ENCODE peak calls at places on chromosomes 12 and 14, in nine cellular contexts. One of them, this sample, is unnamed.

GRCh38 chr12:116210131-116210530 is 67.4 kb downstream of the MED13L start:
- DNase-seq in kidney tubule cell: no peak
- DNase-seq in HTR-8/SVneo: no peak
- DNase-seq in HCEC 1CT: no peak
- DNase-seq in IMR-90: peak; percentile 42
- DNase-seq in non-pigmented ciliary epithelial cell: peak; percentile 30
- DNase-seq in activated CD4-positive, alpha-beta T cell treated with anti-CD3 and anti-CD28 coated beads, Interleukin-2, amount 10 ng/mL, durations not matched to agents 7 days and 5 days: no peak
- DNase-seq in testis: no peak
- DNase-seq in LHCN-M2: no peak
- DNase-seq in this sample: no peak

GRCh38 chr14:90968025-90968424 is 92.4 kb downstream of the RPS6KA5 start:
- DNase-seq in testis: no peak
- DNase-seq in kidney tubule cell: no peak
- DNase-seq in IMR-90: no peak
- DNase-seq in LHCN-M2: peak; percentile 16
- DNase-seq in HCEC 1CT: peak; percentile 11
- DNase-seq in non-pigmented ciliary epithelial cell: no peak
- DNase-seq in activated CD4-positive, alpha-beta T cell treated with anti-CD3 and anti-CD28 coated beads, Interleukin-2, amount 10 ng/mL, durations not matched to agents 7 days and 5 days: no peak
- DNase-seq in HTR-8/SVneo: no peak
- DNase-seq in this sample: no peak

GRCh38 chr12:52969828-52970569 is 21.1 kb downstream of the KRT18 start:
- DNase-seq in HTR-8/SVneo: peak; percentile 52
- DNase-seq in LHCN-M2: no peak
- DNase-seq in kidney tubule cell: no peak
- DNase-seq in testis: no peak
- DNase-seq in IMR-90: no peak
- DNase-seq in non-pigmented ciliary epithelial cell: no peak
- DNase-seq in HCEC 1CT: no peak
- DNase-seq in activated CD4-positive, alpha-beta T cell treated with anti-CD3 and anti-CD28 coated beads, Interleukin-2, amount 10 ng/mL, durations not matched to agents 7 days and 5 days: no peak
- DNase-seq in this sample: peak; percentile 87

GRCh38 chr12:99380701-99381100 is 266.9 kb upstream of the GARIN6 start:
- DNase-seq in LHCN-M2: no peak
- DNase-seq in IMR-90: no peak
- DNase-seq in kidney tubule cell: no peak
- DNase-seq in HCEC 1CT: no peak
- DNase-seq in non-pigmented ciliary epithelial cell: no peak
- DNase-seq in HTR-8/SVneo: no peak
- DNase-seq in activated CD4-positive, alpha-beta T cell treated with anti-CD3 and anti-CD28 coated beads, Interleukin-2, amount 10 ng/mL, durations not matched to agents 7 days and 5 days: no peak
- DNase-seq in testis: no peak
- DNase-seq in this sample: no peak

GRCh38 chr14:34363733-34364134 is 98.3 kb downstream of the SPTSSA start:
- DNase-seq in activated CD4-positive, alpha-beta T cell treated with anti-CD3 and anti-CD28 coated beads, Interleukin-2, amount 10 ng/mL, durations not matched to agents 7 days and 5 days: no peak
- DNase-seq in non-pigmented ciliary epithelial cell: no peak
- DNase-seq in HTR-8/SVneo: no peak
- DNase-seq in kidney tubule cell: no peak
- DNase-seq in LHCN-M2: no peak
- DNase-seq in HCEC 1CT: no peak
- DNase-seq in IMR-90: no peak
- DNase-seq in testis: no peak
- DNase-seq in this sample: no peak

GRCh38 chr12:43579240-43579639 is 27.2 kb upstream of the ADAMTS20 start:
- DNase-seq in activated CD4-positive, alpha-beta T cell treated with anti-CD3 and anti-CD28 coated beads, Interleukin-2, amount 10 ng/mL, durations not matched to agents 7 days and 5 days: no peak
- DNase-seq in non-pigmented ciliary epithelial cell: no peak
- DNase-seq in LHCN-M2: peak; percentile 45
- DNase-seq in kidney tubule cell: no peak
- DNase-seq in HTR-8/SVneo: no peak
- DNase-seq in testis: no peak
- DNase-seq in HCEC 1CT: no peak
- DNase-seq in IMR-90: no peak
- DNase-seq in this sample: no peak

GRCh38 chr12:100794441-100795192 is at the start of gene ANO4:
- DNase-seq in testis: no peak
- DNase-seq in HTR-8/SVneo: no peak
- DNase-seq in IMR-90: peak; percentile 29
- DNase-seq in LHCN-M2: no peak
- DNase-seq in HCEC 1CT: no peak
- DNase-seq in non-pigmented ciliary epithelial cell: no peak
- DNase-seq in kidney tubule cell: no peak
- DNase-seq in activated CD4-positive, alpha-beta T cell treated with anti-CD3 and anti-CD28 coated beads, Interleukin-2, amount 10 ng/mL, durations not matched to agents 7 days and 5 days: no peak
- DNase-seq in this sample: peak; percentile 52

GRCh38 chr14:80933282-80933681 is 8.3 kb downstream of the CEP128 start:
- DNase-seq in non-pigmented ciliary epithelial cell: no peak
- DNase-seq in testis: no peak
- DNase-seq in HCEC 1CT: no peak
- DNase-seq in kidney tubule cell: no peak
- DNase-seq in LHCN-M2: no peak
- DNase-seq in HTR-8/SVneo: no peak
- DNase-seq in IMR-90: no peak
- DNase-seq in activated CD4-positive, alpha-beta T cell treated with anti-CD3 and anti-CD28 coated beads, Interleukin-2, amount 10 ng/mL, durations not matched to agents 7 days and 5 days: no peak
- DNase-seq in this sample: no peak

GRCh38 chr14:103512701-103513611 is 9.7 kb downstream of the CKB start:
- DNase-seq in IMR-90: peak; percentile 80
- DNase-seq in LHCN-M2: peak; percentile 74
- DNase-seq in testis: peak; percentile 87
- DNase-seq in HCEC 1CT: no peak
- DNase-seq in non-pigmented ciliary epithelial cell: peak; percentile 18
- DNase-seq in activated CD4-positive, alpha-beta T cell treated with anti-CD3 and anti-CD28 coated beads, Interleukin-2, amount 10 ng/mL, durations not matched to agents 7 days and 5 days: no peak
- DNase-seq in kidney tubule cell: peak; percentile 88
- DNase-seq in HTR-8/SVneo: no peak
- DNase-seq in this sample: peak; percentile 98

GRCh38 chr12:3533703-3534386 is 42.8 kb downstream of the PRMT8 start:
- DNase-seq in HCEC 1CT: peak; percentile 43
- DNase-seq in non-pigmented ciliary epithelial cell: no peak
- DNase-seq in testis: peak; percentile 82
- DNase-seq in IMR-90: no peak
- DNase-seq in LHCN-M2: peak; percentile 13
- DNase-seq in activated CD4-positive, alpha-beta T cell treated with anti-CD3 and anti-CD28 coated beads, Interleukin-2, amount 10 ng/mL, durations not matched to agents 7 days and 5 days: no peak
- DNase-seq in kidney tubule cell: peak; percentile 27
- DNase-seq in HTR-8/SVneo: no peak
- DNase-seq in this sample: peak; percentile 97

GRCh38 chr12:116650585-116650984 is 87.3 kb downstream of the SPRING1 start:
- DNase-seq in non-pigmented ciliary epithelial cell: no peak
- DNase-seq in HTR-8/SVneo: no peak
- DNase-seq in IMR-90: no peak
- DNase-seq in LHCN-M2: no peak
- DNase-seq in HCEC 1CT: no peak
- DNase-seq in activated CD4-positive, alpha-beta T cell treated with anti-CD3 and anti-CD28 coated beads, Interleukin-2, amount 10 ng/mL, durations not matched to agents 7 days and 5 days: no peak
- DNase-seq in testis: no peak
- DNase-seq in kidney tubule cell: no peak
- DNase-seq in this sample: no peak

GRCh38 chr12:1606021-1606622 is 11.7 kb upstream of the FBXL14 start:
- DNase-seq in kidney tubule cell: peak; percentile 93
- DNase-seq in activated CD4-positive, alpha-beta T cell treated with anti-CD3 and anti-CD28 coated beads, Interleukin-2, amount 10 ng/mL, durations not matched to agents 7 days and 5 days: peak; percentile 14
- DNase-seq in IMR-90: peak; percentile 84
- DNase-seq in HCEC 1CT: peak; percentile 92
- DNase-seq in HTR-8/SVneo: peak; percentile 92
- DNase-seq in LHCN-M2: peak; percentile 79
- DNase-seq in testis: peak; percentile 86
- DNase-seq in non-pigmented ciliary epithelial cell: no peak
- DNase-seq in this sample: peak; percentile 75

GRCh38 chr14:33617154-33617553 is 333.7 kb downstream of the EGLN3 start:
- DNase-seq in testis: no peak
- DNase-seq in HCEC 1CT: no peak
- DNase-seq in HTR-8/SVneo: peak; percentile 13
- DNase-seq in LHCN-M2: peak; percentile 69
- DNase-seq in IMR-90: peak; percentile 28
- DNase-seq in kidney tubule cell: peak; percentile 75
- DNase-seq in activated CD4-positive, alpha-beta T cell treated with anti-CD3 and anti-CD28 coated beads, Interleukin-2, amount 10 ng/mL, durations not matched to agents 7 days and 5 days: no peak
- DNase-seq in non-pigmented ciliary epithelial cell: peak; percentile 62
- DNase-seq in this sample: peak; percentile 55

GRCh38 chr14:91127924-91128323 is 14.1 kb downstream of the DGLUCY start:
- DNase-seq in LHCN-M2: no peak
- DNase-seq in HTR-8/SVneo: no peak
- DNase-seq in kidney tubule cell: no peak
- DNase-seq in IMR-90: no peak
- DNase-seq in HCEC 1CT: no peak
- DNase-seq in testis: no peak
- DNase-seq in activated CD4-positive, alpha-beta T cell treated with anti-CD3 and anti-CD28 coated beads, Interleukin-2, amount 10 ng/mL, durations not matched to agents 7 days and 5 days: no peak
- DNase-seq in non-pigmented ciliary epithelial cell: no peak
- DNase-seq in this sample: no peak

GRCh38 chr12:88325076-88325827 is 183.1 kb downstream of the TMTC3 start:
- DNase-seq in IMR-90: peak; percentile 98
- DNase-seq in kidney tubule cell: peak; percentile 96
- DNase-seq in LHCN-M2: peak; percentile 96
- DNase-seq in HTR-8/SVneo: peak; percentile 23
- DNase-seq in activated CD4-positive, alpha-beta T cell treated with anti-CD3 and anti-CD28 coated beads, Interleukin-2, amount 10 ng/mL, durations not matched to agents 7 days and 5 days: no peak
- DNase-seq in HCEC 1CT: peak; percentile 96
- DNase-seq in non-pigmented ciliary epithelial cell: peak; percentile 86
- DNase-seq in testis: no peak
- DNase-seq in this sample: no peak

GRCh38 chr14:52103416-52103815 is 34.6 kb upstream of the NID2 start:
- DNase-seq in HCEC 1CT: no peak
- DNase-seq in HTR-8/SVneo: no peak
- DNase-seq in kidney tubule cell: no peak
- DNase-seq in activated CD4-positive, alpha-beta T cell treated with anti-CD3 and anti-CD28 coated beads, Interleukin-2, amount 10 ng/mL, durations not matched to agents 7 days and 5 days: no peak
- DNase-seq in testis: no peak
- DNase-seq in non-pigmented ciliary epithelial cell: no peak
- DNase-seq in IMR-90: no peak
- DNase-seq in LHCN-M2: no peak
- DNase-seq in this sample: no peak

GRCh38 chr12:11793896-11794295 is 144.4 kb downstream of the ETV6 start:
- DNase-seq in testis: no peak
- DNase-seq in IMR-90: peak; percentile 54
- DNase-seq in non-pigmented ciliary epithelial cell: no peak
- DNase-seq in HTR-8/SVneo: no peak
- DNase-seq in HCEC 1CT: no peak
- DNase-seq in activated CD4-positive, alpha-beta T cell treated with anti-CD3 and anti-CD28 coated beads, Interleukin-2, amount 10 ng/mL, durations not matched to agents 7 days and 5 days: no peak
- DNase-seq in kidney tubule cell: no peak
- DNase-seq in LHCN-M2: no peak
- DNase-seq in this sample: no peak

GRCh38 chr12:19712041-19712440 is 272.7 kb downstream of the AEBP2 start:
- DNase-seq in activated CD4-positive, alpha-beta T cell treated with anti-CD3 and anti-CD28 coated beads, Interleukin-2, amount 10 ng/mL, durations not matched to agents 7 days and 5 days: no peak
- DNase-seq in HTR-8/SVneo: peak; percentile 5
- DNase-seq in non-pigmented ciliary epithelial cell: peak; percentile 71
- DNase-seq in testis: no peak
- DNase-seq in LHCN-M2: peak; percentile 72
- DNase-seq in HCEC 1CT: peak; percentile 84
- DNase-seq in kidney tubule cell: peak; percentile 61
- DNase-seq in IMR-90: peak; percentile 94
- DNase-seq in this sample: no peak

GRCh38 chr12:46208370-46208769 is 60.5 kb downstream of the SLC38A1 start:
- DNase-seq in HTR-8/SVneo: no peak
- DNase-seq in testis: no peak
- DNase-seq in kidney tubule cell: no peak
- DNase-seq in LHCN-M2: no peak
- DNase-seq in activated CD4-positive, alpha-beta T cell treated with anti-CD3 and anti-CD28 coated beads, Interleukin-2, amount 10 ng/mL, durations not matched to agents 7 days and 5 days: no peak
- DNase-seq in HCEC 1CT: no peak
- DNase-seq in IMR-90: no peak
- DNase-seq in non-pigmented ciliary epithelial cell: no peak
- DNase-seq in this sample: peak; percentile 46

GRCh38 chr14:69654109-69654508 is 42.7 kb downstream of the SUSD6 start:
- DNase-seq in HTR-8/SVneo: no peak
- DNase-seq in testis: no peak
- DNase-seq in kidney tubule cell: peak; percentile 81
- DNase-seq in activated CD4-positive, alpha-beta T cell treated with anti-CD3 and anti-CD28 coated beads, Interleukin-2, amount 10 ng/mL, durations not matched to agents 7 days and 5 days: no peak
- DNase-seq in IMR-90: no peak
- DNase-seq in LHCN-M2: no peak
- DNase-seq in HCEC 1CT: no peak
- DNase-seq in non-pigmented ciliary epithelial cell: no peak
- DNase-seq in this sample: no peak

GRCh38 chr12:106137456-106138278 is 1.1 kb downstream of the NUAK1 start:
- DNase-seq in activated CD4-positive, alpha-beta T cell treated with anti-CD3 and anti-CD28 coated beads, Interleukin-2, amount 10 ng/mL, durations not matched to agents 7 days and 5 days: no peak
- DNase-seq in non-pigmented ciliary epithelial cell: no peak
- DNase-seq in HCEC 1CT: no peak
- DNase-seq in kidney tubule cell: no peak
- DNase-seq in HTR-8/SVneo: no peak
- DNase-seq in IMR-90: peak; percentile 15
- DNase-seq in LHCN-M2: no peak
- DNase-seq in testis: peak; percentile 30
- DNase-seq in this sample: peak; percentile 59

GRCh38 chr12:132202929-132203721 is 58.9 kb downstream of the NOC4L start:
- DNase-seq in testis: no peak
- DNase-seq in activated CD4-positive, alpha-beta T cell treated with anti-CD3 and anti-CD28 coated beads, Interleukin-2, amount 10 ng/mL, durations not matched to agents 7 days and 5 days: no peak
- DNase-seq in HTR-8/SVneo: no peak
- DNase-seq in IMR-90: no peak
- DNase-seq in kidney tubule cell: no peak
- DNase-seq in non-pigmented ciliary epithelial cell: no peak
- DNase-seq in HCEC 1CT: no peak
- DNase-seq in LHCN-M2: no peak
- DNase-seq in this sample: no peak

GRCh38 chr12:67327466-67327865 is 58.3 kb downstream of the CAND1 start:
- DNase-seq in IMR-90: no peak
- DNase-seq in non-pigmented ciliary epithelial cell: no peak
- DNase-seq in HCEC 1CT: no peak
- DNase-seq in LHCN-M2: peak; percentile 56
- DNase-seq in activated CD4-positive, alpha-beta T cell treated with anti-CD3 and anti-CD28 coated beads, Interleukin-2, amount 10 ng/mL, durations not matched to agents 7 days and 5 days: no peak
- DNase-seq in kidney tubule cell: no peak
- DNase-seq in testis: no peak
- DNase-seq in HTR-8/SVneo: no peak
- DNase-seq in this sample: no peak

GRCh38 chr12:98530068-98530467 is 14.7 kb downstream of the TMPO start:
- DNase-seq in testis: no peak
- DNase-seq in HTR-8/SVneo: no peak
- DNase-seq in kidney tubule cell: no peak
- DNase-seq in non-pigmented ciliary epithelial cell: no peak
- DNase-seq in activated CD4-positive, alpha-beta T cell treated with anti-CD3 and anti-CD28 coated beads, Interleukin-2, amount 10 ng/mL, durations not matched to agents 7 days and 5 days: no peak
- DNase-seq in LHCN-M2: no peak
- DNase-seq in IMR-90: no peak
- DNase-seq in HCEC 1CT: no peak
- DNase-seq in this sample: no peak

GRCh38 chr14:75150150-75150549 is 23.3 kb upstream of the NEK9 start:
- DNase-seq in IMR-90: no peak
- DNase-seq in kidney tubule cell: no peak
- DNase-seq in testis: no peak
- DNase-seq in non-pigmented ciliary epithelial cell: no peak
- DNase-seq in HTR-8/SVneo: no peak
- DNase-seq in activated CD4-positive, alpha-beta T cell treated with anti-CD3 and anti-CD28 coated beads, Interleukin-2, amount 10 ng/mL, durations not matched to agents 7 days and 5 days: no peak
- DNase-seq in HCEC 1CT: peak; percentile 7
- DNase-seq in LHCN-M2: peak; percentile 78
- DNase-seq in this sample: no peak

GRCh38 chr12:54154708-54155316 is 34.0 kb downstream of the SMUG1 start:
- DNase-seq in HCEC 1CT: no peak
- DNase-seq in non-pigmented ciliary epithelial cell: no peak
- DNase-seq in LHCN-M2: no peak
- DNase-seq in HTR-8/SVneo: no peak
- DNase-seq in activated CD4-positive, alpha-beta T cell treated with anti-CD3 and anti-CD28 coated beads, Interleukin-2, amount 10 ng/mL, durations not matched to agents 7 days and 5 days: no peak
- DNase-seq in testis: no peak
- DNase-seq in kidney tubule cell: no peak
- DNase-seq in IMR-90: no peak
- DNase-seq in this sample: no peak

GRCh38 chr14:50741571-50741970 is 73.5 kb upstream of the SAV1 start:
- DNase-seq in non-pigmented ciliary epithelial cell: no peak
- DNase-seq in testis: no peak
- DNase-seq in HCEC 1CT: peak; percentile 44
- DNase-seq in kidney tubule cell: peak; percentile 39
- DNase-seq in HTR-8/SVneo: peak; percentile 37
- DNase-seq in activated CD4-positive, alpha-beta T cell treated with anti-CD3 and anti-CD28 coated beads, Interleukin-2, amount 10 ng/mL, durations not matched to agents 7 days and 5 days: no peak
- DNase-seq in LHCN-M2: peak; percentile 26
- DNase-seq in IMR-90: peak; percentile 70
- DNase-seq in this sample: no peak

GRCh38 chr14:93090826-93091583 is 24.7 kb downstream of the ITPK1 start:
- DNase-seq in non-pigmented ciliary epithelial cell: no peak
- DNase-seq in activated CD4-positive, alpha-beta T cell treated with anti-CD3 and anti-CD28 coated beads, Interleukin-2, amount 10 ng/mL, durations not matched to agents 7 days and 5 days: no peak
- DNase-seq in LHCN-M2: no peak
- DNase-seq in HCEC 1CT: no peak
- DNase-seq in IMR-90: no peak
- DNase-seq in testis: peak; percentile 46
- DNase-seq in HTR-8/SVneo: no peak
- DNase-seq in kidney tubule cell: no peak
- DNase-seq in this sample: peak; percentile 94

GRCh38 chr14:101087614-101088394 is 184.3 kb upstream of the RTL1 start:
- DNase-seq in HCEC 1CT: no peak
- DNase-seq in non-pigmented ciliary epithelial cell: no peak
- DNase-seq in kidney tubule cell: no peak
- DNase-seq in HTR-8/SVneo: no peak
- DNase-seq in LHCN-M2: no peak
- DNase-seq in testis: peak; percentile 12
- DNase-seq in activated CD4-positive, alpha-beta T cell treated with anti-CD3 and anti-CD28 coated beads, Interleukin-2, amount 10 ng/mL, durations not matched to agents 7 days and 5 days: no peak
- DNase-seq in IMR-90: no peak
- DNase-seq in this sample: no peak

GRCh38 chr14:60738843-60739508 is 4.4 kb downstream of the MNAT1 start:
- DNase-seq in HCEC 1CT: no peak
- DNase-seq in kidney tubule cell: no peak
- DNase-seq in activated CD4-positive, alpha-beta T cell treated with anti-CD3 and anti-CD28 coated beads, Interleukin-2, amount 10 ng/mL, durations not matched to agents 7 days and 5 days: no peak
- DNase-seq in LHCN-M2: no peak
- DNase-seq in non-pigmented ciliary epithelial cell: no peak
- DNase-seq in HTR-8/SVneo: no peak
- DNase-seq in IMR-90: no peak
- DNase-seq in testis: peak; percentile 73
- DNase-seq in this sample: no peak

GRCh38 chr14:49959822-49960408 is 67.0 kb downstream of the ARF6 start:
- DNase-seq in activated CD4-positive, alpha-beta T cell treated with anti-CD3 and anti-CD28 coated beads, Interleukin-2, amount 10 ng/mL, durations not matched to agents 7 days and 5 days: peak; percentile 24
- DNase-seq in IMR-90: no peak
- DNase-seq in HCEC 1CT: no peak
- DNase-seq in HTR-8/SVneo: no peak
- DNase-seq in non-pigmented ciliary epithelial cell: no peak
- DNase-seq in kidney tubule cell: peak; percentile 98
- DNase-seq in testis: no peak
- DNase-seq in LHCN-M2: no peak
- DNase-seq in this sample: peak; percentile 100

This sample was measured in DMS79 treated with DMSO at 0.1 percent for 48 hours.